ENCODE peak calls at places on chromosomes 3 and 15, in ten cellular contexts. F, X, T, V, U, Y, Z, O, A and B are unnamed samples.

GRCh38 chr15:37789881-37790280 is 144.6 kb upstream of the TMCO5A start:
- DNase-seq in F (no peak), X (no peak), T (no peak), V (no peak), U (peak), Y (peak), Z (no peak), O (no peak), A (no peak), B (no peak)

GRCh38 chr15:84699538-84700191 is 16.3 kb downstream of the SEC11A start:
- DNase-seq in F (no peak), X (no peak), T (no peak), V (no peak), U (no peak), Y (no peak), Z (no peak), O (no peak), A (no peak), B (no peak)

GRCh38 chr15:52496776-52497470 is 31.8 kb downstream of the MYO5A start:
- DNase-seq in F (peak), X (no peak), T (no peak), V (no peak), U (peak), Y (peak), Z (no peak), O (peak), A (no peak), B (no peak)

GRCh38 chr3:33167716-33168339 is 50.8 kb downstream of the SUSD5 start:
- DNase-seq in F (no peak), X (no peak), T (no peak), V (no peak), U (no peak), Y (no peak), Z (no peak), O (no peak), A (no peak), B (no peak)

GRCh38 chr3:143190101-143190500 is 70.5 kb downstream of the CHST2 start:
- DNase-seq in F (no peak), X (no peak), T (no peak), V (no peak), U (no peak), Y (peak), Z (no peak), O (no peak), A (no peak), B (no peak)

GRCh38 chr15:93302080-93302765 is 213.2 kb upstream of the RGMA start:
- DNase-seq in F (no peak), X (no peak), T (no peak), V (no peak), U (no peak), Y (no peak), Z (no peak), O (no peak), A (no peak), B (peak)

GRCh38 chr15:74170845-74171578 is 2.5 kb upstream of the ISLR start:
- DNase-seq in F (no peak), X (no peak), T (no peak), V (no peak), U (no peak), Y (no peak), Z (no peak), O (no peak), A (no peak), B (no peak)

GRCh38 chr3:77686560-77686959 is 646.7 kb downstream of the ROBO2 start:
- DNase-seq in F (no peak), X (no peak), T (no peak), V (no peak), U (no peak), Y (no peak), Z (no peak), O (no peak), A (no peak), B (no peak)

GRCh38 chr3:33355611-33356010 is 78.4 kb downstream of the FBXL2 start:
- DNase-seq in F (no peak), X (no peak), T (no peak), V (no peak), U (peak), Y (peak), Z (no peak), O (peak), A (no peak), B (no peak)

GRCh38 chr15:70267879-70268278 is 170.2 kb upstream of the TLE3 start:
- DNase-seq in F (peak), X (no peak), T (no peak), V (no peak), U (peak), Y (peak), Z (no peak), O (peak), A (no peak), B (no peak)

GRCh38 chr3:72255736-72256559 is 471.0 kb upstream of the PROK2 start:
- DNase-seq in F (no peak), X (no peak), T (peak), V (peak), U (no peak), Y (no peak), Z (no peak), O (no peak), A (no peak), B (peak)

GRCh38 chr3:184016820-184017671 is 638 bp downstream of the ABCC5 start:
- DNase-seq in F (peak), X (peak), T (no peak), V (peak), U (no peak), Y (peak), Z (peak), O (peak), A (peak), B (peak)

GRCh38 chr3:61030469-61031035 is 220.7 kb downstream of the FHIT start:
- DNase-seq in F (no peak), X (no peak), T (no peak), V (no peak), U (peak), Y (no peak), Z (no peak), O (no peak), A (no peak), B (no peak)

GRCh38 chr3:161914703-161915102 is 418.1 kb downstream of the OTOL1 start:
- DNase-seq in F (peak), X (peak), T (no peak), V (no peak), U (peak), Y (peak), Z (no peak), O (peak), A (no peak), B (peak)

GRCh38 chr3:127794402-127794801 is 27.9 kb downstream of the MGLL start:
- DNase-seq in F (no peak), X (no peak), T (no peak), V (no peak), U (no peak), Y (peak), Z (no peak), O (no peak), A (no peak), B (no peak)

GRCh38 chr15:91152896-91153581 is 53.0 kb downstream of the SV2B start:
- DNase-seq in F (no peak), X (no peak), T (no peak), V (no peak), U (no peak), Y (no peak), Z (no peak), O (no peak), A (no peak), B (no peak)

GRCh38 chr15:68312701-68313204 is 35.2 kb downstream of the FEM1B start:
- DNase-seq in F (no peak), X (no peak), T (peak), V (peak), U (peak), Y (peak), Z (no peak), O (peak), A (peak), B (no peak)

DNA sequence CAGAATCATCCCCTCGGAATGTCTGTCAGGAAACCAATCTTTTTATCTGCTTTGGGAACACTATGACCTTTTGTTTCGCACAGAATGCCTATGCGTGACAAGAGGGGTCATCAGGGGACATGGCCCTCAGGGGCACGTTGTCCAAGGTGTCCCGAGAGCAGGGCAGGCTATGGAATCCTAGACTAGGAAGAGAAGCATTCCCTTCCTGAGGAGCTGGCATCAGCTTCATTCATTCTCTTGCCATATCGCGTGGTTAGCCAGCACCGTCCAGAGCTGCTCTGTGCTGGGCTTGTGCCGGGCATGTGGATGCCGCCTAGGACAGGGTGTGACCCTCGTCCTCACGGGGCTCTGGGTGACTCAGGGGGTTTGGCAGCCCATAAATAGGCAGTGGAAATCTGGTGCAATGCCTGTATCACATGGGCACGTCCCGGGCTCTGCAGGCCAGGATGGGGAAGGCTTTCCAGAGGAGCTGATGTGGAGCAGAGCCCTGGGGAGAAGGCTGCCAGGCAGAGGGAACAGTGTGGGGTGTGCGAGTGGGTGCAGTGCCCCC is 117.8 kb downstream of the TMEM266 start:
- DNase-seq in F (no peak), X (no peak), T (no peak), V (no peak), U (peak), Y (peak), Z (peak), O (peak), A (no peak), B (peak)
- H3K4me3 ChIP-seq in F (no peak), X (no peak), T (no peak), V (no peak), U (no peak), Y (no peak), Z (no peak), O (no peak), A (no peak), B (no peak)

DNA sequence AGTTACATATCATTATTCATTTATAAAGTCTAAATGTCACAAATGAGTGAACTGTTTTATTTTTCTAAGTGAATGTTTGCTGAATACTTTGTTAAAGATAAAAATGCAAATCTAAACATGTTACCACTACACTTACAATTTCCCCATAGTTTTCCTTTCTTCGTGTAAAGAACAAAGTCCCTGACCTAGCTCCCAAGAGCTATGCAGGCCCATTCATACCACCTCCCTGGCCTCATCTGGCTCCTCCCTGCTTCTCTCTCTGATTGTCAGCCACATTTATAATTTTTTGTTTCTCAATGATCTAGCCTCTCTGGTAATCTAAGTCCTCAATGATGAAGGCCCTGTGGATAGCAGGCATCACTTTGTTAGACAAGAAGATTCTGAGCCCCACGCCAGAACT is 31.0 kb upstream of the OR5K4 start:
- DNase-seq in F (no peak), X (no peak), T (no peak), V (no peak), U (no peak), Y (no peak), Z (no peak), O (no peak), A (no peak), B (no peak)
- H3K4me3 ChIP-seq in F (no peak), X (no peak), T (no peak), V (no peak), U (no peak), Y (no peak), Z (no peak), O (no peak), A (no peak), B (no peak)

DNA sequence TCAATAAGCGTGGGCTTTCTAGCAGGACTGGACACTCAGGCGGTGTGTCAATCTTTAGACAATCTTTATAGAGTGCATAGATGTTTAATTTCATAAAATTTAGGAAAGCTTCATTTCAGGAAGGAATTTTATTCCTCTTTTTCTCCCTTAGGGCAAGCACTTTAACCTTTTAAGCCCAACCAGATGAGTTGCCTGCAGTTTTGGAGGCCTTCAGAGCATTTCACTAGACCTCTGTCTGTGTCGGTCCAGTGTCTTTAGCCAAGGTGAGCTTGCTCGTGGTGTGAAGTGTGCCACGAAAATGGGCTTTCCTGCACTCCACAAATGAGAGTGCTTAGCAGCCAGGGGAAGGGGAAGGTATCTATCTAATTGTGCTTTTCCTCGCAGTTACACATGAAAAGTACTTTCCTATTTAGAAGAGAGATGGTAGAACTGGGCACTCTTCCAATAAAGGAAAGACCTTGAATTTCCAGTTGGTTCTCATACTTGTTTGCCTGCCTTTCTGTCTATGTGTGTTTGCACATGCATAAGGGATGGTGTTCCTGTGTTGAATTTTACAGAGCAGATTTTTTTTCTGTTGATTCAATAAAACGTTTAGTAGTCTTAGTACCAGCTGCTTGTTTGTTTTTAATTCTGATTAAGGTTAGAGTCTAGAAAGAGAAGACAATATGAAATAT is 53.6 kb downstream of the FEZF2 start:
- DNase-seq in F (no peak), X (no peak), T (no peak), V (no peak), U (no peak), Y (no peak), Z (no peak), O (no peak), A (no peak), B (no peak)
- H3K4me3 ChIP-seq in F (no peak), X (peak), T (peak), V (peak), U (peak), Y (peak), Z (peak), O (peak), A (peak), B (no peak)

GRCh38 chr3:158731525-158731924 is 732 bp downstream of the RARRES1 start:
- DNase-seq in F (no peak), X (peak), T (no peak), V (no peak), U (no peak), Y (no peak), Z (no peak), O (no peak), A (no peak), B (no peak)
- H3K4me3 ChIP-seq in F (no peak), X (peak), T (peak), V (peak), U (peak), Y (peak), Z (peak), O (no peak), A (peak), B (peak)

GRCh38 chr15:56207092-56207491 is 36.6 kb downstream of the RFX7 start:
- DNase-seq in F (no peak), X (no peak), T (no peak), V (no peak), U (no peak), Y (no peak), Z (no peak), O (no peak), A (no peak), B (no peak)
- H3K4me3 ChIP-seq in F (no peak), X (no peak), T (no peak), V (no peak), U (no peak), Y (no peak), Z (no peak), O (no peak), A (no peak), B (no peak)